ENCODE peak calls at places on chromosomes 1 and 21, in four cellular contexts. One of them, this sample, is unnamed.

GRCh38 chr1:30908886-30909777 is 574 bp upstream of the SDC3 start:
- DNase-seq in HepG2: no peak
- DNase-seq in K562: no peak
- DNase-seq in HEK293T: no peak
- DNase-seq in this sample: no peak

GRCh38 chr1:114009393-114009792 is 30.1 kb downstream of the OLFML3 start:
- DNase-seq in HepG2: peak
- DNase-seq in HEK293T: no peak
- DNase-seq in K562: no peak
- DNase-seq in this sample: no peak

GRCh38 chr1:3731543-3731942 is 20.7 kb upstream of the CCDC27 start:
- DNase-seq in HEK293T: no peak
- DNase-seq in K562: no peak
- DNase-seq in HepG2: no peak
- DNase-seq in this sample: no peak

GRCh38 chr1:43971336-43971980 is 1.6 kb downstream of the DPH2 start:
- DNase-seq in HEK293T: no peak
- DNase-seq in HepG2: no peak
- DNase-seq in K562: no peak
- DNase-seq in this sample: no peak

GRCh38 chr1:238675241-238675640 is 711.1 kb upstream of the CHRM3 start:
- DNase-seq in HEK293T: no peak
- DNase-seq in HepG2: no peak
- DNase-seq in K562: no peak
- DNase-seq in this sample: no peak

GRCh38 chr1:12475158-12475934 is 142.7 kb downstream of the DHRS3 start:
- DNase-seq in K562: no peak
- DNase-seq in HepG2: peak
- DNase-seq in HEK293T: no peak
- DNase-seq in this sample: no peak

GRCh38 chr1:17475729-17476128 is 36.3 kb upstream of the RCC2 start:
- DNase-seq in K562: peak
- DNase-seq in HepG2: no peak
- DNase-seq in HEK293T: no peak
- DNase-seq in this sample: no peak

GRCh38 chr1:26597629-26598039 is 68.1 kb downstream of the RPS6KA1 start:
- DNase-seq in HEK293T: peak
- DNase-seq in HepG2: peak
- DNase-seq in K562: peak
- DNase-seq in this sample: no peak

GRCh38 chr1:37032660-37033354 is 1.5 kb downstream of the GRIK3 start:
- DNase-seq in HEK293T: no peak
- DNase-seq in HepG2: no peak
- DNase-seq in K562: no peak
- DNase-seq in this sample: peak

GRCh38 chr1:111436726-111437125 is 9.2 kb upstream of the OVGP1 start:
- DNase-seq in HEK293T: no peak
- DNase-seq in K562: no peak
- DNase-seq in HepG2: no peak
- DNase-seq in this sample: no peak

GRCh38 chr1:204258213-204259115 is 44.7 kb upstream of the GOLT1A start:
- DNase-seq in K562: peak
- DNase-seq in HepG2: peak
- DNase-seq in HEK293T: peak
- DNase-seq in this sample: peak

GRCh38 chr1:186404454-186405051 is 28.9 kb downstream of the ODR4 start:
- DNase-seq in HepG2: peak
- DNase-seq in K562: peak
- DNase-seq in HEK293T: peak
- DNase-seq in this sample: no peak

GRCh38 chr1:33641099-33641830 is 168.8 kb downstream of the ZSCAN20 start:
- DNase-seq in K562: peak
- DNase-seq in HepG2: peak
- DNase-seq in HEK293T: peak
- DNase-seq in this sample: peak

GRCh38 chr1:10122926-10123325 is 87.4 kb upstream of the KIF1B start:
- DNase-seq in HepG2: no peak
- DNase-seq in HEK293T: no peak
- DNase-seq in K562: no peak
- DNase-seq in this sample: no peak

GRCh38 chr1:212667223-212668139 is 32.2 kb downstream of the BATF3 start:
- DNase-seq in HepG2: peak
- DNase-seq in HEK293T: no peak
- DNase-seq in K562: no peak
- DNase-seq in this sample: no peak

GRCh38 chr21:46294647-46295176 is 8.6 kb downstream of the YBEY start:
- DNase-seq in HepG2: no peak
- DNase-seq in K562: peak
- DNase-seq in HEK293T: peak
- DNase-seq in this sample: no peak

GRCh38 chr21:45339430-45340405 is 52.0 kb upstream of the POFUT2 start:
- DNase-seq in HepG2: no peak
- DNase-seq in HEK293T: no peak
- DNase-seq in K562: no peak
- DNase-seq in this sample: no peak

GRCh38 chr1:180927348-180927747 is 14.7 kb downstream of the KIAA1614 start:
- DNase-seq in HepG2: peak
- DNase-seq in K562: no peak
- DNase-seq in HEK293T: no peak
- DNase-seq in this sample: no peak

GRCh38 chr1:233844697-233845096 is 59.8 kb upstream of the SLC35F3 start:
- DNase-seq in K562: no peak
- DNase-seq in HepG2: no peak
- DNase-seq in HEK293T: no peak
- DNase-seq in this sample: no peak

GRCh38 chr1:78667939-78668338 is 18.3 kb downstream of the IFI44 start:
- DNase-seq in HEK293T: no peak
- DNase-seq in K562: no peak
- DNase-seq in HepG2: no peak
- DNase-seq in this sample: no peak

GRCh38 chr1:211609120-211610024 is 30.4 kb upstream of the SLC30A1 start:
- DNase-seq in HEK293T: no peak
- DNase-seq in HepG2: peak
- DNase-seq in K562: no peak
- DNase-seq in this sample: no peak

DNA sequence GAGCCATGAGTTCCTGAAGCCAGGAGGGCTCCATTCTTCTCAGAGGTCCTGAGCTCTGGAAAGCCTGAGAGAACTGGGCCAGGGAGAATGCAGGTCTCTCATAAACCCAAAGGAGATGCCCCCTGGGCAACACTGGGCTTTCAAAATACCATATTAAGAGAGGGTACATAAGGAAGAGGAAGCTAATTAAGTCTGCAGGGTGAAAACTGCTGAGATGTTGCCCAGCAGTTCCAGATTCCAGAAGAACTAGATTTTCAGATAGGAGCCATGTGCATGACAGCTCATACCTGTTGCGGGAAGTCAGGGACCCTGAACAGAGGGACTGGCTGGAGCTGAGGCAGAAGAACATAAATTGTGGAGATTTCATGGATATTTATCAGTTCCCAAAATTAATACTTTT is 40.9 kb downstream of the CYP4A11 start:
- DNase-seq in K562: no peak
- DNase-seq in HepG2: no peak
- DNase-seq in HEK293T: no peak
- DNase-seq in this sample: no peak
- TF ChIP-seq ELF4 in K562: no peak
- TF ChIP-seq ELF4 in HepG2: no peak
- TF ChIP-seq ELF4 in HEK293T: no peak
- TF ChIP-seq ELF4 in this sample: no peak

GRCh38 chr1:158537609-158538008 is 16.6 kb downstream of the OR6Y1 start:
- DNase-seq in K562: no peak
- DNase-seq in HepG2: no peak
- DNase-seq in HEK293T: no peak
- DNase-seq in this sample: no peak

GRCh38 chr1:158534496-158534895 is 19.7 kb downstream of the OR6Y1 start:
- DNase-seq in HepG2: no peak
- DNase-seq in K562: no peak
- DNase-seq in HEK293T: no peak
- DNase-seq in this sample: no peak
- TF ChIP-seq ELF4 in HepG2: no peak
- TF ChIP-seq ELF4 in K562: no peak
- TF ChIP-seq ELF4 in HEK293T: no peak
- TF ChIP-seq ELF4 in this sample: no peak

GRCh38 chr1:157968951-157969350 is 24.5 kb upstream of the KIRREL1 start:
- DNase-seq in HEK293T: no peak
- DNase-seq in K562: no peak
- DNase-seq in HepG2: no peak
- DNase-seq in this sample: no peak

GRCh38 chr1:157966034-157966671 is 27.3 kb upstream of the KIRREL1 start:
- DNase-seq in HEK293T: no peak
- DNase-seq in K562: no peak
- DNase-seq in HepG2: peak
- DNase-seq in this sample: no peak

GRCh38 chr1:157967205-157967604 is 26.2 kb upstream of the KIRREL1 start:
- DNase-seq in K562: no peak
- DNase-seq in HepG2: no peak
- DNase-seq in HEK293T: no peak
- DNase-seq in this sample: no peak

GRCh38 chr1:157969693-157970485 is 23.6 kb upstream of the KIRREL1 start:
- DNase-seq in K562: peak
- DNase-seq in HEK293T: peak
- DNase-seq in HepG2: peak
- DNase-seq in this sample: peak

GRCh38 chr1:157968503-157968902 is 24.9 kb upstream of the KIRREL1 start:
- DNase-seq in HepG2: no peak
- DNase-seq in HEK293T: no peak
- DNase-seq in K562: no peak
- DNase-seq in this sample: no peak
- TF ChIP-seq ELF4 in HepG2: no peak
- TF ChIP-seq ELF4 in HEK293T: no peak
- TF ChIP-seq ELF4 in K562: no peak
- TF ChIP-seq ELF4 in this sample: no peak

DNA sequence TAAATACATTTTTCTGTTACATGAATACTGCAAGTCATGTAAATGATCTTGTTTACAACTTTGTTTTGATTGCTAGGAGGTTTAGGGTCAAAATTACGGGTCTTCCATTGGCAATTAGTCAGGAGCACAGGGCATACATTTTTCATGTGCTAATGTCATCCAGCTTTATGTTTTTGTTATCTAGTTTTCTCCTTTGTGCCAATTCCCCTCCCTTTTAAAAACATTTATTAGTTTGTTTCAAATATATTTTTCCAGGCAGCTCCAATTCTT is 280.9 kb downstream of the GRIK1 start:
- DNase-seq in HEK293T: no peak
- DNase-seq in HepG2: no peak
- DNase-seq in K562: no peak
- DNase-seq in this sample: no peak
- TF ChIP-seq ELF4 in HEK293T: no peak
- TF ChIP-seq ELF4 in HepG2: no peak
- TF ChIP-seq ELF4 in K562: no peak
- TF ChIP-seq ELF4 in this sample: no peak

DNA sequence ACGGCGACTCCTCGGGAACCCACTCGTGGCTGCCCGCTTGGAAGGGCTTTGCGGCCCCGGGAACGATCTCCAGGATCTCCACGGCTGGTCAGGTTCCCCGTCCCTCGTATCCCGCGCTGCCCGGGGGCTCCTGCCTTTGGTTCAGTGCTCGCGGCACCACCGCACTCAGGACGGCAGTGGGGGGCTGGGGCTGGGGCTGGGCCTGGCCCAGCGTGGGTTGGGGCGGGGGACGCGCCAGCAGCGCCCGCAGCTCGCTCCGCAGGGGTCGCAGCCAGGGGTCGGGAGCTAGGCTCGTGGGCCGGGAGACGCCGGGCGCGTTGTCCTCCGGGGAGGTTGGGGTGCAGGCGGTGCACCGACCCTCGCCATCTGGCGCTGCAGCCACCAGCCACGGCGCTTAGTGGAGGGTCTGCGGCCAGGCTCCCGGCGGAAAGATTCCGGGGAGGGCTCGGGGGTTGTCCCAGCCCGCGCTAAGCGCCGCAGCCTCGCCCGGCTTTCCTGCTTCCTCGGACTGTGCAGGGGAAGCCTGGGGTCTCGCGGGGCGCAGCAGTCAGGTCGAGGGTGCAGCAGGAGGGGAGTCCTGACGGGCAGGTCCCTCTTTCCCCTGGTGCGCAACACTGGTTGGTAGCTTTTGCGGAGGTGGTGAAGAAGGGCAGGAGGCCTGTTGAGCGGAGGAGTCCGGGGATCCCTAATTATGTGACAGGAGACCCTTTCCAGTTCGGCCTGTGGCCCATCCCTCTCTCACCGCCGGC is 9.0 kb downstream of the SIM2 start:
- DNase-seq in HepG2: no peak
- DNase-seq in HEK293T: no peak
- DNase-seq in K562: no peak
- DNase-seq in this sample: no peak
- TF ChIP-seq ELF4 in HepG2: no peak
- TF ChIP-seq ELF4 in HEK293T: no peak
- TF ChIP-seq ELF4 in K562: no peak
- TF ChIP-seq ELF4 in this sample: no peak

GRCh38 chr21:31201144-31201543 is 142.9 kb downstream of the TIAM1 start:
- DNase-seq in K562: no peak
- DNase-seq in HepG2: no peak
- DNase-seq in HEK293T: no peak
- DNase-seq in this sample: no peak

GRCh38 chr21:31195334-31196015 is 148.6 kb downstream of the TIAM1 start:
- DNase-seq in HepG2: no peak
- DNase-seq in K562: no peak
- DNase-seq in HEK293T: no peak
- DNase-seq in this sample: no peak

GRCh38 chr21:31201548-31201947 is 142.5 kb downstream of the TIAM1 start:
- DNase-seq in HepG2: no peak
- DNase-seq in K562: no peak
- DNase-seq in HEK293T: no peak
- DNase-seq in this sample: no peak

GRCh38 chr21:31196724-31197123 is 147.3 kb downstream of the TIAM1 start:
- DNase-seq in HepG2: no peak
- DNase-seq in HEK293T: no peak
- DNase-seq in K562: no peak
- DNase-seq in this sample: no peak

DNA sequence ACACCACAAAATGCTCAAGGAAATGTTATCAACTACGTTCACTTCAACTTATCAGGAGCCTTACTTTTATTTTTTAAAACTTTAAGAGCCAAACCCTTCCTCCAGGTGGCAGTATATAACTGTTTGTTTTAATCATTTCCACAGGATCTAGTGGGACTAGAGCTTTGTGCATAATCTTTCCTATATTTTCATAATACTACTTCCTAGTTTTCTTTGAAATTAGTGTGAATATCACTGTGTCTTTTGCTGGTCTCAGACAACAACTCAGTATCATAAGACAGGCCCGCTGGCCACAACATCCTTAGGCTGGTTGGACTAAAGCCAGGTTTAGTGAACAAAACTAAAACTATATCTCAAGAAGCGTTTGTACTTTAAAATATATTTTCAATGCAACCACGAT is 145.5 kb downstream of the TIAM1 start:
- DNase-seq in HEK293T: peak
- DNase-seq in K562: peak
- DNase-seq in HepG2: peak
- DNase-seq in this sample: no peak
- TF ChIP-seq ELF4 in HEK293T: no peak
- TF ChIP-seq ELF4 in K562: no peak
- TF ChIP-seq ELF4 in HepG2: no peak
- TF ChIP-seq ELF4 in this sample: no peak

GRCh38 chr1:19442150-19443096 is 42.9 kb downstream of the CAPZB start:
- DNase-seq in HepG2: no peak
- DNase-seq in K562: no peak
- DNase-seq in HEK293T: no peak
- DNase-seq in this sample: no peak
- TF ChIP-seq ELF4 in HepG2: no peak
- TF ChIP-seq ELF4 in K562: no peak
- TF ChIP-seq ELF4 in HEK293T: no peak
- TF ChIP-seq ELF4 in this sample: no peak